ENCODE peak calls at places on chromosome 15, in seven cellular contexts. O, E, M, S, R, L and A are unnamed samples.

GRCh38 chr15:51830279-51830806 is 890 bp downstream of the TMOD3 start:
- DNase-seq in O (peak), E (no peak), M (peak), S (no peak), R (peak), L (no peak), A (peak)

GRCh38 chr15:76060098-76060989 is 559 bp downstream of the TMEM266 start:
- DNase-seq in O (no peak), E (no peak), M (no peak), S (no peak), R (no peak), L (no peak), A (no peak)

GRCh38 chr15:100715571-100716455 is 113.4 kb downstream of the ASB7 start:
- DNase-seq in O (no peak), E (peak), M (no peak), S (peak), R (no peak), L (no peak), A (no peak)

GRCh38 chr15:46265664-46266063 is 630.8 kb downstream of the SQOR start:
- DNase-seq in O (no peak), E (no peak), M (no peak), S (no peak), R (peak), L (peak), A (no peak)

GRCh38 chr15:35329521-35329921 is 216.4 kb downstream of the DPH6 start:
- DNase-seq in O (peak), E (no peak), M (no peak), S (no peak), R (no peak), L (no peak), A (peak)

GRCh38 chr15:88215249-88215648 is 41.3 kb downstream of the NTRK3 start:
- DNase-seq in O (no peak), E (no peak), M (no peak), S (no peak), R (no peak), L (no peak), A (no peak)

GRCh38 chr15:58043192-58043903 is 22.2 kb downstream of the ALDH1A2 start:
- DNase-seq in O (peak), E (no peak), M (no peak), S (no peak), R (peak), L (peak), A (peak)

GRCh38 chr15:88243895-88244787 is 12.4 kb downstream of the NTRK3 start:
- DNase-seq in O (peak), E (peak), M (peak), S (peak), R (peak), L (no peak), A (peak)

DNA sequence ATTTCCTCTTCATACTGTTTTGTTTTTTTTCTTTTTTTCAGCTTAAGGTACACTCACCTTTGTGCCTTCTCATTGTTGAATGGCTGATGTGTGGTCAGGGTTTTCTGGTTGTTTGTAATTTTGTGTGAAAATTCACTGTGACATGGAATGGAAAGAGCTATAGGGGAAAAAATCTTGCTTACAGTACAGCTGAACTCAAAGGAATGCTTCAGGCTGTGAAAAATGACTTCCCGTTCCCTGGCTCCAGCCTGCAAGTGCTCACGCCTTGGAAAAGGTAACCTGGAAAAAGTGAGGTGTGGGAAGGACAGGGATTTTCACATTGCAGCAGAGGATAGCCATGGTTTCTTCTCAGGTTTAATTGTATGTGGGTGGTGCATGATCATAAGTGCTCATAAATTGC is 228.6 kb upstream of the RASGRP1 start:
- DNase-seq in O (no peak), E (no peak), M (no peak), S (no peak), R (no peak), L (no peak), A (no peak)
- H4K8ac ChIP-seq in O (no peak), E (no peak), M (no peak), S (no peak), R (no peak), L (no peak), A (no peak)

DNA sequence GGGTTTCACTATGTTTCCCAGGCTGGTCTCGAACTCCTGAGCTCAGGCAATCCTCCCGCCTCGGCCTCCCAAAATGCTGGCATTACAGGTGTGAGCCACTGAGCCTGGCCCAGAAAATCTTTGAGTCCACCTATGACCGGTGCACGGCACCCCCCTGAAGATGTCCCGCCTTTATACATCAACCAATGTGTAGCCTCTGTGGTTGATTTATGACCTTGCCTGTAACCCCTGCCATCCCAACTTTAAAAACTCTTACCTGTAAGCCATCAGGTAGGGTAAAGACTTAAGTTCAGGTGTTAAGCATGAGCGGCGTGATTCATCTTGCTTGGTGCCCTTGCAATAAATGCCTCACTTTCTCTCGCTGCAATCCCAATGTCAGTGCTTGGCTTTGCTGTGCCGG is 14.5 kb upstream of the CTSH start:
- DNase-seq in O (no peak), E (no peak), M (no peak), S (no peak), R (no peak), L (no peak), A (no peak)
- H4K8ac ChIP-seq in O (no peak), E (no peak), M (no peak), S (no peak), R (no peak), L (no peak), A (no peak)

GRCh38 chr15:29672923-29673809 is 149.1 kb downstream of the TJP1 start:
- DNase-seq in O (no peak), E (no peak), M (no peak), S (peak), R (no peak), L (no peak), A (no peak)
- H4K8ac ChIP-seq in O (no peak), E (no peak), M (no peak), S (no peak), R (no peak), L (no peak), A (no peak)

GRCh38 chr15:40232625-40233070 is 6.2 kb upstream of the PAK6 start:
- DNase-seq in O (no peak), E (no peak), M (no peak), S (peak), R (peak), L (no peak), A (peak)
- H4K8ac ChIP-seq in O (peak), E (no peak), M (no peak), S (peak), R (no peak), L (no peak), A (peak)

DNA sequence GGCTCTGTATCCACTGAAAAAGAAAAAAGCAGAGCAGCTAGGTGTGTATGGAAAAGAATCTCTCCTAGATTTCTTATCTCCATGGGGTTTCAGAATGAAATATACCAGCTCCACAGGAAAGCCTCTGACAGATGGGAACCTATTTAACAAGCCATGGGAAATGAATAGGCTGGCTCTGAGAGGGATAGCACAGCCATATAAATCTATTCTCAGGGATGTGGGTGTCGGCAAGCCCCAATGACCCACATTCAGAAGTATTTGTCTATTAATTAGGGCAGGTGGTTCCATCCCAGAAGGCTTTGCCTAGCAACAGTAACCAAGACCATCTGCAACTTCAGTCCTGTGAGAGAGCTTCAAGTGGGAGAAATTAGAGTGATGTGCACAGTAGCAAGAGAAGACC is 694.1 kb downstream of the AGBL1 start:
- DNase-seq in O (no peak), E (no peak), M (no peak), S (no peak), R (no peak), L (no peak), A (no peak)
- H4K8ac ChIP-seq in O (no peak), E (no peak), M (no peak), S (no peak), R (no peak), L (no peak), A (no peak)

GRCh38 chr15:78290222-78290621 is 9.2 kb downstream of the SKIC8 start:
- DNase-seq in O (no peak), E (no peak), M (no peak), S (no peak), R (no peak), L (no peak), A (no peak)

GRCh38 chr15:78291052-78291451 is 8.4 kb downstream of the SKIC8 start:
- DNase-seq in O (no peak), E (no peak), M (no peak), S (no peak), R (no peak), L (no peak), A (no peak)

GRCh38 chr15:78292219-78292618 is 7.2 kb downstream of the SKIC8 start:
- DNase-seq in O (no peak), E (no peak), M (no peak), S (no peak), R (no peak), L (no peak), A (no peak)

DNA sequence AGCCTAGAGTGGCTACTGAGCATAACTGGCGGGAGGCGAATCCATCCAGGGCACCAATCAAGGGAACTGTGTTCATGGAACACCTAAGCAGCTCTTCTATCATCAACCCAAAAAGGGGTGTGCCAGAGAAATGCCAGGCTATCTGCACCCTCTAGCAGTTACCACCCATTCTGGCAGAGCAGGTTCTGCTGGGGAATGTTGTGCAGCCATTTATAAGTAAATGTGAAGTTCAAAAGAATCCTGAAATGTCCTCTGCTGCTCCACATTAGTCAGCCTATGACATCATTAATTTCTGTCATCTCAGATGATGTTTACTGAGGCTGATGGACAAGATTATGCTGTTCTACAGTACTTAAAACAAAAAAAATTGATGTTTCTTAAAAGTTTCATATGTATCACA is 7.7 kb downstream of the SKIC8 start:
- DNase-seq in O (peak), E (no peak), M (no peak), S (no peak), R (no peak), L (peak), A (no peak)
- H4K8ac ChIP-seq in O (no peak), E (no peak), M (no peak), S (no peak), R (no peak), L (no peak), A (no peak)

DNA sequence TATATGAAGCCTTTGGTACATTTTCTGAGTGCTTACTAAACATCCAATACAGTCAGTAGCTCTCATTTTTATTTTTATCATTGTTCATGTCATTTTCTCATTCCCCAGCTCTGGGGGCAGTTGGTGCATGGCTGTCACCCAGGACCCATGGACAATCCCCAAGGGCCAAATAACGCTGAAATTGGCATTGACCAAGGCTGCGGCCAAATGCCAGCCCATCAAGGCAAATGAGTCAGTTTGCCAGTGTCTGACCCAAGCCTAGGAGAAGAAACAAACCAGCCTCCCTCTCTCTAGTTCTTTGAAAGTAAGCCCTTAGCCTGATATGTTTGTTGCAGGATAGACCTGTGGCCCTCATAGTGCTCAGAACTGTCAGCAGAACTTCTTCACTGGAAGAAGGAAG is 219.2 kb downstream of the THSD4 start:
- DNase-seq in O (no peak), E (no peak), M (no peak), S (no peak), R (no peak), L (no peak), A (no peak)
- H4K8ac ChIP-seq in O (no peak), E (no peak), M (no peak), S (no peak), R (no peak), L (no peak), A (peak)

GRCh38 chr15:78034495-78035191 is 42.9 kb downstream of the TBC1D2B start:
- DNase-seq in O (peak), E (no peak), M (no peak), S (no peak), R (no peak), L (no peak), A (peak)
- H4K8ac ChIP-seq in O (no peak), E (no peak), M (no peak), S (no peak), R (no peak), L (no peak), A (no peak)

GRCh38 chr15:91320106-91320505 is 220.0 kb downstream of the SV2B start:
- DNase-seq in O (no peak), E (no peak), M (no peak), S (no peak), R (no peak), L (no peak), A (no peak)
- H4K8ac ChIP-seq in O (no peak), E (no peak), M (no peak), S (no peak), R (no peak), L (no peak), A (no peak)